ENCODE peak calls at places on chromosomes 13 and 19, in nine cellular contexts. C is chondrocyte; H is H1; R is amniotic stem cell; K is amygdala; V is mammary epithelial cell; Q is caudate nucleus; G is activated CD8-positive, alpha-beta memory T cell treated with anti-CD3 and anti-CD28 coated beads, Interleukin-2, amount 50 U/mL, for 48 hours; F is OCI-M1. I is an unnamed sample.

GRCh38 chr13:53104120-53104519 is 75.5 kb downstream of the OLFM4 start:
- DNase-seq in R (no peak), Q (no peak), C (no peak), V (no peak), H (no peak), F (peak; percentile 48), K (no peak), G (no peak), I (no peak)

GRCh38 chr19:33498391-33499000 is 23.1 kb downstream of the PEPD start:
- DNase-seq in F (no peak), C (peak; percentile 59), R (no peak), H (no peak), V (no peak), K (no peak), G (no peak), Q (no peak), I (no peak)

GRCh38 chr19:4506449-4507149 is 11.7 kb downstream of the PLIN4 start:
- DNase-seq in C (no peak), H (no peak), F (no peak), R (no peak), V (peak; percentile 48), Q (no peak), K (no peak), G (no peak), I (peak; percentile 27)

GRCh38 chr13:108168929-108169328 is 46.4 kb downstream of the LIG4 start:
- DNase-seq in F (no peak), Q (no peak), C (no peak), G (no peak), V (no peak), R (no peak), H (no peak), K (no peak), I (no peak)

GRCh38 chr13:82963466-82963865 is 918.8 kb downstream of the SLITRK1 start:
- DNase-seq in C (no peak), V (peak; percentile 36), R (no peak), Q (no peak), H (no peak), K (no peak), F (no peak), G (no peak), I (no peak)

GRCh38 chr19:343451-343931 is 1.1 kb downstream of the MIER2 start:
- DNase-seq in K (no peak), R (no peak), F (no peak), H (no peak), G (no peak), C (peak; percentile 73), Q (no peak), V (peak; percentile 55), I (peak; percentile 40)

GRCh38 chr19:29724102-29724641 is 9.1 kb upstream of the C19orf12 start:
- DNase-seq in H (no peak), F (peak; percentile 51), G (peak; percentile 72), K (no peak), R (no peak), Q (peak; percentile 58), C (peak; percentile 52), V (no peak), I (peak; percentile 23)

GRCh38 chr13:109868583-109869311 is 82.4 kb upstream of the IRS2 start:
- DNase-seq in Q (no peak), H (no peak), C (no peak), K (no peak), V (no peak), F (no peak), G (no peak), R (no peak), I (no peak)

GRCh38 chr19:45423033-45423588 is 606 bp downstream of the ERCC1 start:
- DNase-seq in Q (no peak), C (no peak), H (no peak), G (no peak), K (no peak), F (no peak), R (no peak), V (no peak), I (no peak)

GRCh38 chr19:4295972-4296771 is 6.0 kb downstream of the TMIGD2 start:
- DNase-seq in K (peak; percentile 53), R (no peak), F (no peak), C (no peak), G (no peak), H (no peak), Q (peak; percentile 77), V (no peak), I (no peak)

GRCh38 chr13:35500071-35500595 is 23.6 kb upstream of the MAB21L1 start:
- DNase-seq in V (no peak), H (no peak), R (no peak), Q (no peak), C (no peak), F (no peak), G (no peak), K (no peak), I (no peak)

GRCh38 chr13:25200783-25201182 is 28.7 kb upstream of the AMER2 start:
- DNase-seq in K (no peak), C (no peak), V (no peak), R (no peak), Q (no peak), F (peak; percentile 34), G (no peak), H (no peak), I (no peak)

GRCh38 chr13:64959276-64959675 is 2270.9 kb downstream of the PCDH9 start:
- DNase-seq in Q (no peak), K (no peak), F (no peak), H (no peak), R (no peak), V (no peak), G (no peak), C (no peak), I (no peak)

GRCh38 chr19:27793128-27793643 is 1419.8 kb downstream of the UQCRFS1 start:
- DNase-seq in K (no peak), V (peak; percentile 90), G (no peak), C (no peak), Q (peak; percentile 80), R (no peak), F (peak; percentile 95), H (peak; percentile 83), I (peak; percentile 78)

GRCh38 chr13:107138468-107138867 is 570.5 kb upstream of the ARGLU1 start:
- DNase-seq in F (no peak), K (no peak), R (no peak), V (no peak), Q (no peak), H (no peak), G (no peak), C (no peak), I (no peak)

GRCh38 chr13:48449656-48450055 is 36.7 kb upstream of the LPAR6 start:
- DNase-seq in K (no peak), G (no peak), F (no peak), H (no peak), C (no peak), R (no peak), V (no peak), Q (no peak), I (no peak)

GRCh38 chr13:59398661-59399060 is 765.1 kb downstream of the DIAPH3 start:
- DNase-seq in H (no peak), F (no peak), Q (no peak), G (no peak), V (no peak), C (no peak), K (no peak), R (no peak), I (no peak)

GRCh38 chr13:61664821-61665705 is 249.4 kb upstream of the PCDH20 start:
- DNase-seq in R (no peak), C (no peak), V (no peak), K (no peak), Q (no peak), H (no peak), G (no peak), F (no peak), I (no peak)

GRCh38 chr19:4618019-4618418 is 21.3 kb upstream of the TNFAIP8L1 start:
- DNase-seq in C (no peak), Q (no peak), K (no peak), R (no peak), G (no peak), H (no peak), F (no peak), V (no peak), I (no peak)

GRCh38 chr13:36332986-36333385 is 13.2 kb downstream of the SPART start:
- DNase-seq in G (no peak), R (no peak), K (no peak), V (peak; percentile 38), H (no peak), F (peak; percentile 57), Q (no peak), C (no peak), I (no peak)

GRCh38 chr13:80363890-80364503 is 23.1 kb upstream of the SPRY2 start:
- DNase-seq in K (no peak), V (peak; percentile 5), H (no peak), C (no peak), G (no peak), F (peak; percentile 67), R (peak; percentile 6), Q (no peak), I (peak; percentile 28)

GRCh38 chr19:50516456-50516855 is 2.7 kb upstream of the ASPDH start:
- DNase-seq in K (no peak), R (no peak), C (peak; percentile 43), Q (no peak), V (no peak), H (no peak), F (no peak), G (no peak), I (no peak)

GRCh38 chr19:33427801-33428626 is 54.5 kb downstream of the CEBPG start:
- DNase-seq in Q (no peak), K (no peak), R (no peak), F (no peak), H (no peak), G (no peak), V (no peak), C (peak; percentile 66), I (no peak)

GRCh38 chr19:44540736-44541135 is 11.3 kb upstream of the CEACAM20 start:
- DNase-seq in G (no peak), V (no peak), K (no peak), H (no peak), R (no peak), Q (no peak), C (no peak), F (no peak), I (no peak)

GRCh38 chr13:113861433-113862030 is 2.3 kb downstream of the GAS6 start:
- DNase-seq in H (no peak), F (no peak), V (peak; percentile 82), G (peak; percentile 35), R (no peak), Q (no peak), K (no peak), C (no peak), I (no peak)

GRCh38 chr19:19053508-19054314 is 10.1 kb upstream of the SLC25A42 start:
- DNase-seq in Q (peak; percentile 31), H (peak; percentile 31), G (peak; percentile 84), R (no peak), K (peak; percentile 17), V (no peak), C (no peak), F (peak; percentile 69), I (peak; percentile 83)

GRCh38 chr19:5774921-5775320 is 9.6 kb downstream of the PRR22 start:
- DNase-seq in C (no peak), V (no peak), K (no peak), R (no peak), F (no peak), G (no peak), H (no peak), Q (no peak), I (no peak)

GRCh38 chr13:32515246-32515645 is 23.3 kb downstream of the N4BP2L2 start:
- DNase-seq in G (no peak), K (no peak), Q (no peak), F (no peak), V (no peak), R (no peak), C (no peak), H (no peak), I (no peak)

GRCh38 chr19:15812059-15812722 is 3.3 kb downstream of the OR10H1 start:
- DNase-seq in C (no peak), H (no peak), V (peak; percentile 32), Q (no peak), G (no peak), F (peak; percentile 56), K (no peak), R (no peak), I (no peak)

GRCh38 chr13:85693889-85694511 is 105.2 kb downstream of the SLITRK6 start:
- DNase-seq in H (no peak), R (no peak), G (no peak), Q (no peak), K (no peak), C (no peak), F (peak; percentile 85), V (no peak), I (no peak)